ENCODE peak calls at places on chromosomes 11 and 22, in five cellular contexts. Q is HepG2, W is GM12878, N is K562, P is H1. F is an unnamed sample.
A peak's percentile ranks its signal among the peaks of the same experiment; 100 is the strongest.

GRCh38 chr11:28649922-28650321 is 541.7 kb downstream of the METTL15 start:
- DNase-seq in P (no peak), N (no peak), W (no peak), Q (no peak), F (no peak)

GRCh38 chr11:105361651-105362050 is 222.1 kb upstream of the CARD18 start:
- DNase-seq in N (no peak), Q (no peak), W (no peak), P (no peak), F (no peak)

GRCh38 chr22:28629420-28630184 is 50.0 kb downstream of the TTC28 start:
- DNase-seq in N (peak; percentile 6), Q (peak; percentile 4), W (no peak), P (no peak), F (no peak)

GRCh38 chr22:31106651-31107205 is 640 bp downstream of the SELENOM start:
- DNase-seq in P (no peak), Q (no peak), W (no peak), N (no peak), F (no peak)

GRCh38 chr22:25120761-25121212 is 78.9 kb upstream of the CRYBB3 start:
- DNase-seq in P (no peak), W (no peak), Q (peak; percentile 28), N (no peak), F (no peak)

GRCh38 chr11:72723508-72723907 is 28.7 kb downstream of the ARAP1 start:
- DNase-seq in W (no peak), Q (no peak), N (no peak), P (no peak), F (no peak)

GRCh38 chr22:30420401-30421178 is 5.0 kb upstream of the MTFP1 start:
- DNase-seq in N (no peak), W (no peak), P (no peak), Q (no peak), F (no peak)

GRCh38 chr11:130648601-130649000 is 200.2 kb downstream of the ADAMTS15 start:
- DNase-seq in P (peak; percentile 29), W (no peak), Q (no peak), N (no peak), F (no peak)

GRCh38 chr11:13923182-13923581 is 39.3 kb upstream of the SPON1 start:
- DNase-seq in W (no peak), P (no peak), N (no peak), Q (no peak), F (no peak)

GRCh38 chr11:72962084-72962483 is 147.9 kb downstream of the ATG16L2 start:
- DNase-seq in W (no peak), Q (no peak), P (no peak), N (no peak), F (no peak)

GRCh38 chr22:25208743-25209505 is 9.3 kb downstream of the CRYBB3 start:
- DNase-seq in N (no peak), P (no peak), W (no peak), Q (no peak), F (peak; percentile 32)

GRCh38 chr11:128905345-128906184 is 14.4 kb downstream of the KCNJ5 start:
- DNase-seq in W (no peak), Q (no peak), N (peak; percentile 60), P (peak; percentile 80), F (peak; percentile 69)

GRCh38 chr11:72216638-72217037 is at the start of gene FOLR2:
- DNase-seq in W (no peak), N (no peak), P (peak; percentile 20), Q (no peak), F (no peak)

GRCh38 chr11:34219862-34220490 is 114.5 kb downstream of the NAT10 start:
- DNase-seq in W (no peak), N (no peak), P (no peak), Q (no peak), F (no peak)

GRCh38 chr11:59551651-59552521 is 40.5 kb downstream of the OR4D9 start:
- DNase-seq in W (no peak), Q (peak; percentile 42), N (peak; percentile 10), P (no peak), F (peak; percentile 44)

GRCh38 chr22:27192135-27192900 is 534.9 kb downstream of the MIAT start:
- DNase-seq in P (no peak), W (no peak), Q (no peak), N (no peak), F (no peak)
- TF ChIP-seq CREB1 in P (no peak), W (no peak), Q (no peak), N (no peak), F (no peak)

DNA sequence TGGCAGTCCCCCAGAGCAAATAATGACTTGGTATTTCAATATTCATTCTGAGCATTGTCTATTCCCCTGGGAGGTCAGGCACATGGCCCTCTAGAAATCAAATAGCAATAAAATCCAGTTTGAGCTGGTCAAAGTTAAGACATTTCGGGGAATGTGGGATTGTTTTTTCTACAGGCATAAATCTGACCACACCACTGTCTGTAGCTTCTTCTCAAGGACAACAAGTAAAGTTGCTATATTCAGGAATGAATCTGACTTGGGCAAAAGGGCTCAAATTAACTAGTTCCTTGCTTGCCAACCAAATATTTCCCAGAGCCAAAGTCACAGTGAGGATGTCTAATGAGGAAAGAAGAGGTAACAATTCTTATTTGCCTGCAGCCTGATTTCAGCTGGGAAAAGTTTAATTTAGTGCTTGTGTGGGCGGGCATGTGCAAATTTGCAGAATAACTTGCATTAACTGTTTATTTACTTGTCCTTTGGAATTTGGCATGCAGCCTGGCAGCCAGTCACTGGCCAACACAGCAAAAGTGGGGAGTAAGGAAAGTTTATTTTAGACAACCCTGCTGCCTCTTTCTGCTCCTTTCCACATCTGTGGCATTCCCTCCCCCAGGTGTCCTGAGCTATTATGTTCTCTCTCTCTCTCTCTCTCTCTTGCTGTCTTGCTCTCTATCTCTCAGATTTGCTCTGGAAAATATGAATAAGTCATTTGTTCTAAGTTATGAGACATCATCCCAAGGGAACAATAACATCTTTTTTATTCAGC is 51.2 kb upstream of the ARHGAP20 start:
- DNase-seq in Q (peak; percentile 3), W (no peak), P (no peak), N (no peak), F (no peak)
- TF ChIP-seq SP1 in Q (no peak), W (no peak), P (no peak), N (no peak), F (no peak)

GRCh38 chr22:26642465-26643367 is 14.7 kb upstream of the MIAT start:
- DNase-seq in P (peak; percentile 64), Q (no peak), N (peak; percentile 57), W (no peak), F (peak; percentile 47)
- TF ChIP-seq CREB1 in P (no peak), Q (no peak), N (no peak), W (no peak), F (no peak)

GRCh38 chr11:610146-610801 is 5.5 kb downstream of the IRF7 start:
- DNase-seq in W (no peak), Q (no peak), N (no peak), P (no peak), F (no peak)

GRCh38 chr11:607020-607780 is 8.6 kb downstream of the IRF7 start:
- DNase-seq in W (no peak), N (no peak), Q (no peak), P (no peak), F (no peak)

GRCh38 chr11:607971-608659 is 7.6 kb downstream of the IRF7 start:
- DNase-seq in Q (no peak), N (no peak), W (no peak), P (no peak), F (no peak)

GRCh38 chr11:609355-609811 is 6.4 kb downstream of the IRF7 start:
- DNase-seq in P (no peak), Q (no peak), N (no peak), W (no peak), F (no peak)

DNA sequence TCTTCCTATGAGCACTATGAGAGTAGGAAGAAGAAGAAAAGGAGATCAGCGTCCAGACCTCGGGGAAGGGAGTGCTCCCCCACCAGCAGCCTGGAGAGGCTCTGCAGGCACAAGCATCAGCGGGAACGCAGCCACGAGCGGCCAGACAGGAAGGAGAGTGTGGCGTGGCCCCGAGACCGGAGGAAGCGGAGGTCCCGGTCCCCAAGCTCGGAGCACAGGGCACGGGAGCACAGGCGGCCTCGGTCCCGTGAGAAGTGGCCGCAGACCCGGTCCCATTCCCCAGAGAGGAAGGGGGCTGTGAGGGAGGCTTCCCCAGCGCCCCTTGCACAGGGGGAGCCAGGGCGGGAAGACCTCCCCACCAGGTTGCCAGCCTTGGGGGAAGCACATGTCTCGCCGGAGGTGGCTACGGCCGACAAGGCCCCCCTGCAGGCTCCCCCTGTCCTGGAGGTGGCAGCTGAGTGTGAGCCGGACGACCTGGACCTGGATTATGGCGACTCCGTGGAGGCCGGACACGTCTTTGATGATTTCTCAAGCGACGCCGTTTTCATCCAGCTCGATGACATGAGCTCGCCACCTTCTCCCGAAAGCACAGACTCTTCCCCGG is 6.9 kb downstream of the IRF7 start:
- DNase-seq in W (no peak), N (no peak), P (no peak), Q (no peak), F (no peak)
- TF ChIP-seq SP1 in W (no peak), N (no peak), P (no peak), Q (no peak), F (no peak)

GRCh38 chr22:32800158-32800557 is 1.3 kb upstream of the TIMP3 start:
- DNase-seq in W (no peak), Q (no peak), P (no peak), N (no peak), F (no peak)
- TF ChIP-seq CREB1 in W (no peak), Q (no peak), P (no peak), N (no peak), F (no peak)

GRCh38 chr11:117145393-117145761 is 1.3 kb downstream of the PAFAH1B2 start:
- DNase-seq in W (no peak), P (no peak), Q (peak; percentile 16), N (peak; percentile 42), F (no peak)
- TF ChIP-seq SP1 in W (no peak), P (no peak), Q (no peak), N (peak; percentile 4), F (no peak)

GRCh38 chr11:65776710-65777141 is 4.0 kb downstream of the AP5B1 start:
- DNase-seq in W (no peak), P (no peak), N (no peak), Q (no peak), F (no peak)
- TF ChIP-seq CREB1 in W (no peak), P (no peak), N (no peak), Q (no peak), F (no peak)

DNA sequence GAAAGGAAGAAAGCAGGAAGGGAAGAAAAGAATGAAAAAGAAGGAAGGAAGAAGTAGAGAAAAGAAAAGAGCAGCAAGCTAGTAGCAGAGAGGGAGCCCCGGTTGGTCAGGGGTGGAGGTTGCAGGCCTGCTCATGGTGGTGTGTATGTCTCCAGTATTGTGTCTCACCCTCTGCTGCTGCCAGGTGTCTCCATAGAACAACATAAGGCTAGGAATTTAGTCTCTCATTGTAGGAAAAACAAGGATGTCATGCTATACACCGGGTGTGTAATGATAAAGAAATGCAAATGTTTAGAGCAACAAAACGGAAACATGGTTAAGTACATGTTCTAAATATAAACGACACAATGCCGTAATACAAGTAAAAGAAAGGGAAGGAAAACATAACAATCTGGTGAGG is 342.5 kb downstream of the NTM start:
- DNase-seq in Q (no peak), P (no peak), W (no peak), N (no peak), F (no peak)
- TF ChIP-seq SP1 in Q (no peak), P (no peak), W (no peak), N (no peak), F (no peak)

GRCh38 chr11:113249491-113249763 is 65.0 kb upstream of the TTC12 start:
- DNase-seq in P (no peak), Q (no peak), W (no peak), N (no peak), F (no peak)
- TF ChIP-seq CREB1 in P (no peak), Q (no peak), W (no peak), N (no peak), F (no peak)

GRCh38 chr11:132186193-132186592 is 815.8 kb downstream of the NTM start:
- DNase-seq in Q (no peak), N (no peak), P (no peak), W (no peak), F (no peak)
- TF ChIP-seq SP1 in Q (no peak), N (no peak), P (no peak), W (no peak), F (no peak)